ENCODE peak calls at places on chromosomes 16 and 17, in eight cellular contexts. W is heart left ventricle, I is transverse colon, T is H9, U is thoracic aorta, J is endodermal cell, R is mucosa of descending colon, Y is cardiac muscle cell. P is an unnamed sample. For H3K4me1, the result is how much of the 10 kb centered on the place peaks cover.

GRCh38 chr16:65624696-65625095 is 502.8 kb upstream of the CDH11 start:
- DNase-seq in Y (no peak), I (no peak), T (no peak), J (no peak), W (no peak), R (no peak), U (no peak), P (no peak)

GRCh38 chr16:30700491-30700890 is 1.5 kb downstream of the SRCAP start:
- DNase-seq in J (no peak), W (no peak), U (no peak), I (no peak), Y (peak), R (no peak), T (no peak), P (no peak)

GRCh38 chr16:81995651-81996050 is 15.6 kb downstream of the SDR42E1 start:
- DNase-seq in I (no peak), T (no peak), J (no peak), R (no peak), W (no peak), U (no peak), Y (no peak), P (no peak)

GRCh38 chr16:87418216-87418615 is 26.1 kb downstream of the MAP1LC3B start:
- DNase-seq in W (no peak), U (no peak), J (no peak), R (no peak), Y (no peak), T (no peak), I (no peak), P (no peak)

GRCh38 chr17:78357177-78357586 is 2.7 kb downstream of the SOCS3 start:
- DNase-seq in R (peak), T (peak), W (peak), U (no peak), Y (peak), I (no peak), J (no peak), P (no peak)

GRCh38 chr16:6153901-6154300 is 1056.3 kb upstream of the EEF2KMT start:
- DNase-seq in Y (no peak), R (no peak), U (no peak), T (no peak), W (no peak), J (no peak), I (no peak), P (no peak)

GRCh38 chr17:48908853-48909394 is 717 bp downstream of the UBE2Z start:
- DNase-seq in R (peak), U (peak), Y (peak), J (peak), I (peak), W (peak), T (peak), P (peak)

GRCh38 chr17:77212081-77212832 is 71.5 kb downstream of the SEC14L1 start:
- DNase-seq in J (no peak), R (no peak), T (no peak), Y (no peak), W (no peak), I (peak), U (no peak), P (no peak)

GRCh38 chr17:27471321-27472269 is 15.3 kb downstream of the KSR1 start:
- DNase-seq in J (no peak), Y (no peak), T (no peak), U (no peak), R (no peak), W (no peak), I (peak), P (no peak)

GRCh38 chr17:81453712-81454111 is 58.5 kb downstream of the BAHCC1 start:
- DNase-seq in Y (no peak), W (no peak), U (no peak), I (no peak), R (no peak), T (no peak), J (no peak), P (no peak)

GRCh38 chr16:81353895-81354294 is 39.1 kb downstream of the GAN start:
- DNase-seq in R (no peak), I (no peak), U (no peak), Y (no peak), T (no peak), W (no peak), J (no peak), P (no peak)

GRCh38 chr16:85746431-85747227 is 4.3 kb downstream of the C16orf74 start:
- DNase-seq in I (peak), T (peak), R (no peak), W (no peak), Y (no peak), J (peak), U (no peak), P (no peak)

GRCh38 chr17:21177401-21177800 is 36.6 kb downstream of the TMEM11 start:
- DNase-seq in R (no peak), I (no peak), J (no peak), T (peak), U (no peak), Y (no peak), W (no peak), P (no peak)

GRCh38 chr16:48959204-48959603 is 322.4 kb downstream of the CBLN1 start:
- DNase-seq in U (no peak), J (no peak), T (no peak), I (no peak), R (no peak), W (no peak), Y (peak), P (no peak)

GRCh38 chr16:52580488-52580887 is 33.5 kb upstream of the TOX3 start:
- DNase-seq in T (no peak), J (no peak), Y (peak), R (no peak), W (no peak), U (no peak), I (no peak), P (no peak)

GRCh38 chr17:72691017-72691416 is 401.5 kb downstream of the SLC39A11 start:
- DNase-seq in I (no peak), T (no peak), Y (no peak), J (no peak), R (no peak), U (no peak), W (no peak), P (no peak)

GRCh38 chr16:89020068-89020924 is 43.3 kb upstream of the CBFA2T3 start:
- DNase-seq in I (no peak), T (no peak), J (peak), U (no peak), Y (no peak), W (peak), R (peak), P (no peak)

GRCh38 chr17:57270801-57271245 is 14.5 kb downstream of the MSI2 start:
- DNase-seq in J (peak), R (no peak), T (peak), I (no peak), W (no peak), Y (no peak), U (no peak), P (no peak)

GRCh38 chr16:89565506-89566372 is 5.3 kb downstream of the RPL13 start:
- DNase-seq in R (peak), W (no peak), Y (peak), U (no peak), J (peak), I (peak), T (peak), P (peak)

GRCh38 chr17:75517277-75517865 is 1.0 kb downstream of the TSEN54 start:
- DNase-seq in I (peak), J (peak), R (peak), Y (no peak), W (no peak), U (no peak), T (peak), P (peak)

GRCh38 chr17:64091571-64091970 is 38.4 kb downstream of the ERN1 start:
- DNase-seq in W (no peak), Y (no peak), J (no peak), T (no peak), R (no peak), I (no peak), U (no peak), P (no peak)

GRCh38 chr16:6753553-6753952 is 579.1 kb upstream of the RBFOX1 start:
- DNase-seq in J (no peak), R (no peak), Y (no peak), I (no peak), U (no peak), W (no peak), T (no peak), P (no peak)

GRCh38 chr17:39082482-39082881 is 69.0 kb downstream of the PLXDC1 start:
- DNase-seq in W (no peak), J (no peak), I (no peak), R (no peak), T (no peak), Y (no peak), U (no peak), P (no peak)

GRCh38 chr16:11034481-11034931 is 90.1 kb downstream of the CLEC16A start:
- DNase-seq in W (no peak), J (no peak), I (no peak), T (no peak), U (no peak), Y (peak), R (no peak), P (no peak)

GRCh38 chr17:48244121-48244711 is 136.7 kb downstream of the SNX11 start:
- DNase-seq in T (no peak), U (no peak), Y (no peak), J (peak), W (no peak), R (no peak), I (peak), P (peak)

GRCh38 chr16:88527186-88527936 is 42.8 kb upstream of the ZC3H18 start:
- DNase-seq in R (peak), T (peak), I (peak), J (peak), W (peak), Y (peak), U (no peak), P (peak)

GRCh38 chr17:18191967-18192366 is 8.3 kb downstream of the ALKBH5 start:
- DNase-seq in J (peak), I (no peak), Y (no peak), T (peak), R (no peak), U (no peak), W (no peak), P (no peak)

GRCh38 chr16:3509470-3509928 is 8.7 kb downstream of the CLUAP1 start:
- DNase-seq in J (peak), Y (no peak), W (no peak), I (peak), R (peak), T (peak), U (no peak), P (no peak)

GRCh38 chr17:64022631-64023063 is 2.2 kb upstream of the ICAM2 start:
- DNase-seq in T (no peak), W (no peak), U (no peak), I (no peak), Y (no peak), J (peak), R (no peak), P (no peak)

GRCh38 chr17:64502809-64503208 is 3.3 kb downstream of the DDX5 start:
- DNase-seq in U (no peak), W (no peak), R (no peak), T (no peak), I (no peak), Y (no peak), J (no peak), P (no peak)

GRCh38 chr16:24452724-24453123 is 86.6 kb upstream of the RBBP6 start:
- DNase-seq in U (no peak), T (no peak), Y (no peak), R (no peak), J (no peak), I (no peak), W (no peak), P (no peak)

GRCh38 chr17:77287432-77288068 is 146.8 kb downstream of the SEC14L1 start:
- DNase-seq in J (peak), T (peak), U (no peak), W (no peak), R (peak), Y (peak), I (peak), P (no peak)

GRCh38 chr17:35539659-35540026 is 2.2 kb upstream of the SLFN12L start:
- DNase-seq in U (no peak), T (no peak), J (no peak), W (no peak), I (no peak), R (no peak), Y (no peak), P (no peak)

GRCh38 chr17:63960006-63960405 is 12.7 kb downstream of the SCN4A start:
- DNase-seq in J (no peak), I (no peak), W (no peak), U (no peak), Y (no peak), R (no peak), T (no peak), P (no peak)

GRCh38 chr17:37392024-37392590 is 14.5 kb downstream of the ACACA start:
- DNase-seq in T (no peak), Y (peak), R (no peak), J (no peak), W (no peak), I (no peak), U (no peak), P (no peak)

GRCh38 chr17:17693253-17693954 is 12.1 kb downstream of the RAI1 start:
- DNase-seq in Y (peak), W (peak), T (peak), I (peak), J (peak), U (peak), R (peak), P (peak)

GRCh38 chr17:6661464-6661848 is 9.9 kb downstream of the C17orf100 start:
- DNase-seq in T (peak), R (no peak), W (no peak), Y (no peak), U (no peak), J (no peak), I (no peak), P (no peak)

GRCh38 chr17:6654816-6655731 is 3.5 kb downstream of the C17orf100 start:
- DNase-seq in U (no peak), R (peak), Y (peak), W (no peak), I (peak), J (peak), T (peak), P (no peak)

GRCh38 chr17:6660765-6661463 is 9.4 kb downstream of the C17orf100 start:
- DNase-seq in W (no peak), U (no peak), J (peak), Y (no peak), R (no peak), T (peak), I (no peak), P (no peak)

GRCh38 chr17:6660101-6660500 is 8.5 kb downstream of the C17orf100 start:
- DNase-seq in I (no peak), W (no peak), R (no peak), J (peak), T (peak), Y (no peak), U (no peak), P (no peak)

DNA sequence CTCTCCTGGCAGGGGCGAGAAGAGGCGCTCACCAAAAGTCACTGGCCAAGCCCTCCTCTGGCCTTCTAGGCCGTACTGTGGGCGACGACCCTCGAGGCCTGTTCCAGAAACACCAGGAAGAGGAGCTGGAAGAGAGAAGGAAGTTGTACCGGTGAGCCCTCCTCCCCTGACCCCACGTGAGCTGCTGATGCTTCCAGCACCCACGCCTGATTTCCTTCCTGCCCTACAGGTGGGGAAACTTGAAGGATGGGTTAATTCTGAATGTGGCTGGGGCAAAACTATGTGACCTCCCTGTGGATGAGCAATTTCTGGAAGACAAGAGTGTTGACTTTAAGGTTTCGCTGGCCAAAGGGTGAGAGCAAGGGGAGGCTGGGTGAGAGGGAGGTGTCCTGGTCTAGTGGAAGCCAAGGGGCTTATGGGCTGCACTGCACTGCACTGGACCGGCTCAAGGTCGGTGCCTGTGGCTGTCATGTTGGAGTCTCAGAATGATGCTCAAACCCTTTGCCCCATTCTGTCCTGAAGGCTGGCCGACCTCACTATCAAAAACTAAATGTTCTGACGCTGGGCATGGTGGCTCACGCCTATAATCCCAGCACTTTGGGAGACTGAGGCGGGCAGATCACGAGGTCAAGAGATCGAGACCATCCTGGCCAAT is 6.2 kb downstream of the C17orf100 start:
- DNase-seq in J (no peak), R (no peak), Y (no peak), T (peak), U (no peak), W (no peak), I (no peak), P (no peak)
- H3K4me1 ChIP-seq in J (under half), R (under half), Y (under half), T (under half), U (under half), W (under half), I (under half), P (under half)

GRCh38 chr17:19714542-19715411 is 1.6 kb downstream of the SLC47A2 start:
- DNase-seq in U (no peak), R (peak), T (peak), W (no peak), J (peak), I (no peak), Y (no peak), P (no peak)

GRCh38 chr17:19716108-19717030 is at the start of gene SLC47A2:
- DNase-seq in W (no peak), U (no peak), Y (no peak), R (no peak), T (no peak), J (peak), I (no peak), P (no peak)

GRCh38 chr17:19713901-19714361 is 2.5 kb downstream of the SLC47A2 start:
- DNase-seq in U (no peak), R (no peak), Y (no peak), J (peak), W (no peak), I (no peak), T (no peak), P (no peak)

GRCh38 chr17:19712436-19713004 is 3.9 kb downstream of the SLC47A2 start:
- DNase-seq in J (peak), R (no peak), I (no peak), T (no peak), W (no peak), Y (no peak), U (no peak), P (no peak)

DNA sequence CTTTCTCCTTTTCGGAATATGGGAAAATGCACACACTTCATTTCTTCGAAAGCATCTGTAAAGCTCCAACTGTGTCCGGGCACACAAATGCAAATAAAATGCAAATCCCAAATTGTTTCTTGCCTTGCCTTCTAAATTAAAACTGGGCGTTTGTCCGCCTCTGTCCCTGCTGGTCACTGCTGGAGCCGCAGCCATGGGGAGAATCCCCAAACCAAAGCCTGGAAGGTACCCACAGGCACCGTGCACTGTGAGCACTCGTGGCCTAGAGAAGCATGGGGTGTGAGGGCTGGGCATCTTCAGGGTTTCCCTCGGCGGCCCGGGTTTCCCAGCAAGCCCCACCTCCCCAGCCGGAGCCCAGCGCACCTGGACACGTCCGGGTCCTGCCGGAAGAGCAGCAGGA is 2.9 kb downstream of the SLC47A2 start:
- DNase-seq in J (peak), I (no peak), R (no peak), T (peak), W (no peak), U (no peak), Y (no peak), P (no peak)
- TF ChIP-seq CTCF in J (peak), I (no peak), R (no peak), T (peak), W (no peak), U (no peak), Y (no peak), P (peak)

GRCh38 chr16:27241658-27242057 is 26.9 kb downstream of the NSMCE1 start:
- DNase-seq in J (no peak), W (no peak), I (no peak), R (no peak), U (no peak), Y (no peak), T (peak), P (no peak)
- H3K4me1 ChIP-seq in J (under half), W (half or more), I (half or more), R (half or more), U (half or more), Y (under half), T (under half), P (under half)

DNA sequence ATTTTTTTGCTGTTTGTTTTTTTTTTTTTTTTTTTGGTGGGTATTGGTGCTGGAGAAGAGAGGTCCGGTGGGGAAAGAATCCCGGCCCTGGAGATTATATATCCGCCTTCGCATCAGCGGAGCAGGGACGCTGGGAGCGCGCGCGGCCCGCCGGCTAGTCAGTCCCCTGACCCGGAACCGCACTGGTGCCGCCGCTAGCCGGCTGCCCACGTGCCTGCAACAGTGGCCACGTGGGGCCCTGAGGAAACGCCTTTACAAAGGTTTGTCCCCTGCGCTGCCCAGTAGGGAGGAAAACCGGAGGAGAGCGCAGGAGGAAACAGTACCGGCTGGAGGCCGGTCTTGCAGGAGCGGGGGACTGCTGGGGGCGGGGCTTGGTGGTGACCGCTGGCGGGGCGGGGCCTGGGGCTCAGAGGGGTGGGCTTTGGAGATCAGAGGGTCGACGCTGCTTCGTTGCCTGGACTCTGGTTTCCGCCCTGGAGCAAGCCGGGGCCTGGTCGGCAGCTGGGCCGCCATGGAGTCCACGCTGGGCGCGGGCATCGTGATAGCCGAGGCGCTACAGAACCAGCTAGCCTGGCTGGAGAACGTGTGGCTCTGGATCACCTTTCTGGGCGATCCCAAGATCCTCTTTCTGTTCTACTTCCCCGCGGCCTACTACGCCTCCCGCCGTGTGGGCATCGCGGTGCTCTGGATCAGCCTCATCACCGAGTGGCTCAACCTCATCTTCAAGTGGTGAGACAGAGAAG is at the start of gene G6PC3:
- DNase-seq in R (peak), J (peak), Y (peak), T (peak), U (peak), W (peak), I (peak), P (peak)
- TF ChIP-seq CTCF in R (no peak), J (peak), Y (no peak), T (peak), U (no peak), W (peak), I (no peak), P (no peak)